ENCODE peak calls at places on chromosomes 5 and 9, in six cellular contexts. V, N, S, Z, R and Y are unnamed samples.

GRCh38 chr5:103216137-103216536 is 42.4 kb upstream of the MACIR start:
- DNase-seq in S (no peak), R (no peak), N (no peak), Z (no peak), V (no peak), Y (no peak)

GRCh38 chr9:129676970-129677369 is 11.5 kb downstream of the PRRX2 start:
- DNase-seq in Z (no peak), N (no peak), R (no peak), V (no peak), S (peak), Y (no peak)

GRCh38 chr9:71725590-71726338 is 42.5 kb downstream of the CEMIP2 start:
- DNase-seq in R (no peak), S (no peak), Z (no peak), N (no peak), V (no peak), Y (peak)

GRCh38 chr9:68476889-68477288 is 63.8 kb downstream of the TMEM252 start:
- DNase-seq in R (no peak), Z (no peak), S (no peak), V (no peak), N (no peak), Y (no peak)

GRCh38 chr5:50666261-50667078 is at the start of gene PARP8:
- DNase-seq in Z (peak), R (peak), N (peak), S (peak), V (peak), Y (peak)

GRCh38 chr5:158236511-158237335 is 377.8 kb upstream of the CLINT1 start:
- DNase-seq in R (no peak), N (no peak), S (no peak), V (no peak), Z (no peak), Y (no peak)

GRCh38 chr9:68802525-68803015 is 97.5 kb downstream of the PIP5K1B start:
- DNase-seq in S (no peak), N (no peak), Z (peak), R (no peak), V (peak), Y (no peak)

GRCh38 chr5:38078161-38078560 is 180.2 kb upstream of the EGFLAM start:
- DNase-seq in Z (no peak), S (no peak), V (no peak), R (no peak), N (no peak), Y (no peak)

GRCh38 chr5:54007822-54008777 is 302.3 kb downstream of the ARL15 start:
- DNase-seq in R (no peak), V (no peak), Z (no peak), N (no peak), S (no peak), Y (no peak)

GRCh38 chr5:35337332-35338168 is 107.3 kb upstream of the PRLR start:
- DNase-seq in S (no peak), R (no peak), N (no peak), V (no peak), Z (no peak), Y (no peak)

GRCh38 chr5:64585654-64586053 is 79.8 kb downstream of the RGS7BP start:
- DNase-seq in Z (no peak), S (no peak), V (no peak), N (no peak), R (no peak), Y (no peak)

GRCh38 chr5:159752622-159753275 is 163.5 kb upstream of the ADRA1B start:
- DNase-seq in N (no peak), R (no peak), V (no peak), Z (no peak), S (no peak), Y (no peak)

GRCh38 chr9:1530681-1531080 is 480.5 kb downstream of the DMRT2 start:
- DNase-seq in S (no peak), Z (no peak), V (no peak), N (no peak), R (no peak), Y (no peak)

GRCh38 chr5:164256351-164256750 is 750.9 kb downstream of the MAT2B start:
- DNase-seq in Z (no peak), N (no peak), R (no peak), S (no peak), V (no peak), Y (no peak)

GRCh38 chr5:176788931-176789872 is 21.2 kb upstream of the UNC5A start:
- DNase-seq in S (no peak), V (no peak), Z (no peak), R (no peak), N (no peak), Y (no peak)

GRCh38 chr9:72680593-72681317 is 159.3 kb downstream of the TMC1 start:
- DNase-seq in R (no peak), N (no peak), S (no peak), Z (no peak), V (no peak), Y (no peak)

GRCh38 chr5:155923784-155924183 is 403.2 kb upstream of the SGCD start:
- DNase-seq in Z (no peak), S (no peak), N (no peak), V (no peak), R (no peak), Y (no peak)

GRCh38 chr9:111431684-111432083 is 52.5 kb downstream of the ECPAS start:
- DNase-seq in N (no peak), R (no peak), S (no peak), V (no peak), Z (no peak), Y (no peak)

GRCh38 chr9:133572821-133573361 is 36.3 kb downstream of the FAM163B start:
- DNase-seq in Z (peak), S (peak), N (peak), R (no peak), V (no peak), Y (no peak)

GRCh38 chr5:176810687-176811501 is 535 bp downstream of the UNC5A start:
- DNase-seq in V (no peak), Z (no peak), N (no peak), S (no peak), R (no peak), Y (no peak)

GRCh38 chr9:16090907-16091629 is 538.2 kb downstream of the CCDC171 start:
- DNase-seq in Z (no peak), S (no peak), N (no peak), R (no peak), V (no peak), Y (no peak)

GRCh38 chr5:62791059-62791458 is 212.4 kb downstream of the LRRC70 start:
- DNase-seq in R (no peak), N (no peak), V (no peak), S (no peak), Z (no peak), Y (peak)

GRCh38 chr9:5879419-5880181 is 11.1 kb upstream of the MLANA start:
- DNase-seq in N (no peak), Z (no peak), V (peak), S (no peak), R (peak), Y (peak)

GRCh38 chr9:137605146-137606004 is at the start of gene ARRDC1:
- DNase-seq in S (peak), R (peak), N (peak), Z (peak), V (peak), Y (peak)

GRCh38 chr5:119328753-119329602 is 26.8 kb upstream of the TNFAIP8 start:
- DNase-seq in V (peak), N (no peak), Z (peak), R (no peak), S (no peak), Y (peak)

GRCh38 chr5:140575309-140575708 is 10.7 kb downstream of the SLC35A4 start:
- DNase-seq in V (peak), N (peak), Z (peak), R (no peak), S (peak), Y (peak)

GRCh38 chr9:28293691-28294090 is 720.4 kb upstream of the C9orf72 start:
- DNase-seq in R (no peak), S (no peak), V (no peak), N (no peak), Z (no peak), Y (no peak)

GRCh38 chr5:170896779-170897178 is 35.0 kb downstream of the RANBP17 start:
- DNase-seq in V (no peak), N (peak), R (no peak), S (no peak), Z (no peak), Y (peak)

GRCh38 chr5:54874337-54875021 is 110.9 kb downstream of the ESM1 start:
- DNase-seq in N (no peak), R (no peak), S (no peak), Z (no peak), V (no peak), Y (no peak)

GRCh38 chr5:142569905-142570304 is 116.0 kb downstream of the FGF1 start:
- DNase-seq in V (no peak), Z (no peak), R (no peak), N (no peak), S (no peak), Y (no peak)

GRCh38 chr5:59661939-59662615 is 231.4 kb downstream of the PDE4D start:
- DNase-seq in S (no peak), R (no peak), Z (no peak), V (peak), N (no peak), Y (no peak)

GRCh38 chr5:90874066-90874465 is 315.5 kb downstream of the ADGRV1 start:
- DNase-seq in N (no peak), S (no peak), R (no peak), V (no peak), Z (no peak), Y (no peak)

GRCh38 chr9:100379862-100380261 is 27.1 kb upstream of the TEX10 start:
- DNase-seq in V (no peak), S (no peak), Z (no peak), N (no peak), R (no peak), Y (no peak)

GRCh38 chr5:176675676-176676360 is 28.5 kb downstream of the TSPAN17 start:
- DNase-seq in R (no peak), Z (no peak), S (no peak), V (no peak), N (no peak), Y (peak)

GRCh38 chr9:24793711-24794110 is 248.0 kb upstream of the IZUMO3 start:
- DNase-seq in Z (no peak), R (no peak), V (no peak), N (no peak), S (no peak), Y (no peak)

GRCh38 chr5:39680213-39680612 is 255.4 kb upstream of the DAB2 start:
- DNase-seq in N (no peak), R (no peak), S (no peak), V (no peak), Z (no peak), Y (no peak)

GRCh38 chr9:16414451-16414850 is 456.0 kb downstream of the BNC2 start:
- DNase-seq in N (no peak), R (no peak), V (no peak), S (no peak), Z (no peak), Y (no peak)

GRCh38 chr5:62578540-62578939 is at the start of gene LRRC70:
- DNase-seq in S (no peak), R (no peak), V (no peak), Z (no peak), N (no peak), Y (peak)

GRCh38 chr9:69532359-69532758 is 139.8 kb downstream of the APBA1 start:
- DNase-seq in N (no peak), V (no peak), R (no peak), S (no peak), Z (no peak), Y (peak)

GRCh38 chr5:1515921-1516571 is 7.7 kb downstream of the LPCAT1 start:
- DNase-seq in V (peak), R (peak), Z (peak), S (peak), N (peak), Y (no peak)

DNA sequence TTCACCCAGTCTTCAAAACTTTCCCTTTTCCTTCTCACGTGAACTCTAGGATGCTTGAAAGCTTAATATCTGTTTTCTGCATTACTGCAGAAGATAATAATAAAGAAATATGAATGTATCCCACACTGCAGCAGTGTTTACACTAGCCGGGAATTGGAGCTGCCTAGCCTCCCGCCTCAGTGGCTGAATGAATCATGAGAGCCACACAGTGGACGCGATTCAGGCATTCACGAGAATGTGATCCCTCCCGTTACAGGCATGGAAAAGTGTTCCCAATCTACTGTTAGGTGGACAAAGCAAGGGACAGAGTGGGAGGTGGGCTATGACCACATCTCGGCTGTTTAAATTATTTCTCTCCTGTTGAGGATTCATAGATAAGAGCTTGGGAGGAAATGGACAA is 69.4 kb upstream of the CTSL start:
- DNase-seq in N (peak), S (no peak), R (no peak), V (no peak), Z (no peak), Y (no peak)
- TF ChIP-seq POLR2A in N (no peak), S (no peak), R (no peak), V (no peak), Z (no peak), Y (no peak)

DNA sequence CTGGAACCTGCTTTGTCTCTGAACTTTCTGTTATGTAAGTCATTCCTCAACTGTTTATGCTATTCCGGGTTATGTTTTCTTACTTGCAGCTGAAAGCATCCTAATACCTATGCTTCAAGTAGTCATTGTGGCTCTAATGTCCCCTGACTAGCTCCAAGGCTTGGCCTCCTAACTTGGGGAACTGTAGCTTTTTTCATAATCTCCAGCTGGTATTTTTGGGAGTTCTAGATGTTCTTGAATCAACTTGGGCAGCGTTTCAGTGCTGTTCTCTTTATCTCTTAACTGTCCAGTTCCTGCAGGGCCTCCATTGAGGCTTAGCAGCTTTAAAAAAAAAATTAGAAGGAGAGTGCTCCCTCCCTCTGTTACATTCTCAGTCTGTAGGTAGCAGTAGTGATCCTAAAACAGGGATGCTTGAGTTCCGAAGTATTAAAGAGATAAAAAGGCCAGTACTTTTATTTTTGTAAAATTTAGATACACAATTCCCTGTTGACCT is 100.0 kb upstream of the ACTBL2 start:
- DNase-seq in N (no peak), S (no peak), V (no peak), R (no peak), Z (no peak), Y (no peak)
- TF ChIP-seq POLR2A in N (no peak), S (no peak), V (no peak), R (no peak), Z (no peak), Y (no peak)

GRCh38 chr9:128101231-128101641 is 26.3 kb downstream of the PTGES2 start:
- DNase-seq in Z (no peak), S (peak), V (no peak), N (no peak), R (peak), Y (no peak)
- TF ChIP-seq POLR2A in Z (no peak), S (no peak), V (no peak), N (no peak), R (no peak), Y (no peak)

GRCh38 chr5:150391064-150391834 is 21.5 kb downstream of the CD74 start:
- DNase-seq in S (no peak), R (no peak), Z (no peak), N (no peak), V (no peak), Y (no peak)
- TF ChIP-seq POLR2A in S (no peak), R (no peak), Z (no peak), N (no peak), V (no peak), Y (no peak)